ENCODE peak calls at places on chromosomes 3 and 15, in seven cellular contexts. Y, O, C, T, H, S and R are unnamed samples.

GRCh38 chr3:120532969-120533368 is 63.2 kb upstream of the NDUFB4 start:
- DNase-seq in Y (no peak), O (no peak), C (no peak), T (no peak), H (no peak), S (no peak), R (no peak)

GRCh38 chr15:43095243-43095642 is 10.6 kb downstream of the UBR1 start:
- DNase-seq in Y (no peak), O (peak), C (no peak), T (no peak), H (no peak), S (no peak), R (peak)

GRCh38 chr15:82530606-82531379 is 9.5 kb downstream of the RPS17 start:
- DNase-seq in Y (peak), O (peak), C (no peak), T (no peak), H (peak), S (peak), R (peak)

GRCh38 chr3:64405211-64405818 is 180.0 kb upstream of the PRICKLE2 start:
- DNase-seq in Y (peak), O (peak), C (no peak), T (no peak), H (no peak), S (no peak), R (peak)

GRCh38 chr15:71743861-71744382 is 66.4 kb upstream of the NR2E3 start:
- DNase-seq in Y (peak), O (peak), C (no peak), T (peak), H (peak), S (no peak), R (peak)

GRCh38 chr3:172309059-172309458 is 139.2 kb downstream of the GHSR start:
- DNase-seq in Y (no peak), O (no peak), C (no peak), T (no peak), H (no peak), S (no peak), R (no peak)

GRCh38 chr3:148648685-148649352 is 48.9 kb upstream of the AGTR1 start:
- DNase-seq in Y (peak), O (peak), C (peak), T (peak), H (no peak), S (no peak), R (peak)

GRCh38 chr3:189685854-189686253 is 54.7 kb downstream of the TP63 start:
- DNase-seq in Y (peak), O (peak), C (peak), T (peak), H (peak), S (no peak), R (peak)

GRCh38 chr15:71757741-71758530 is 52.4 kb upstream of the NR2E3 start:
- DNase-seq in Y (no peak), O (no peak), C (no peak), T (no peak), H (no peak), S (no peak), R (no peak)

GRCh38 chr3:40980467-40980866 is 218.8 kb upstream of the CTNNB1 start:
- DNase-seq in Y (no peak), O (no peak), C (no peak), T (no peak), H (no peak), S (no peak), R (no peak)

GRCh38 chr3:115341208-115341607 is 194.1 kb upstream of the ZBTB20 start:
- DNase-seq in Y (peak), O (peak), C (no peak), T (peak), H (peak), S (no peak), R (peak)

GRCh38 chr15:59862191-59863155 is 141.6 kb upstream of the FOXB1 start:
- DNase-seq in Y (no peak), O (no peak), C (no peak), T (no peak), H (no peak), S (no peak), R (no peak)

GRCh38 chr3:151879037-151879436 is 5.6 kb downstream of the SUCNR1 start:
- DNase-seq in Y (no peak), O (no peak), C (no peak), T (no peak), H (no peak), S (no peak), R (no peak)

GRCh38 chr3:128276151-128276445 is 122.8 kb downstream of the EEFSEC start:
- DNase-seq in Y (no peak), O (no peak), C (no peak), T (no peak), H (no peak), S (no peak), R (no peak)

GRCh38 chr15:90598053-90598577 is 68.4 kb downstream of the CRTC3 start:
- DNase-seq in Y (peak), O (peak), C (no peak), T (no peak), H (no peak), S (peak), R (no peak)

GRCh38 chr3:68352031-68352430 is 580.3 kb downstream of the TAFA4 start:
- DNase-seq in Y (no peak), O (no peak), C (no peak), T (no peak), H (no peak), S (no peak), R (no peak)

GRCh38 chr15:62618432-62618831 is 424.1 kb upstream of the TPM1 start:
- DNase-seq in Y (peak), O (peak), C (peak), T (peak), H (peak), S (no peak), R (peak)

GRCh38 chr15:70470556-70471191 is 292.7 kb downstream of the UACA start:
- DNase-seq in Y (no peak), O (no peak), C (no peak), T (no peak), H (no peak), S (no peak), R (no peak)

GRCh38 chr3:16064660-16065414 is 109.6 kb upstream of the GALNT15 start:
- DNase-seq in Y (peak), O (peak), C (peak), T (peak), H (peak), S (peak), R (peak)

GRCh38 chr15:50182233-50183013 is 427 bp downstream of the SLC27A2 start:
- DNase-seq in Y (peak), O (peak), C (no peak), T (no peak), H (peak), S (no peak), R (peak)

GRCh38 chr3:160340351-160340750 is 58.7 kb downstream of the IFT80 start:
- DNase-seq in Y (no peak), O (no peak), C (no peak), T (no peak), H (no peak), S (no peak), R (no peak)

GRCh38 chr3:159892171-159892791 is 96.4 kb upstream of the IL12A start:
- DNase-seq in Y (no peak), O (no peak), C (no peak), T (no peak), H (no peak), S (peak), R (peak)

GRCh38 chr3:14371573-14372474 is 30.6 kb upstream of the SLC6A6 start:
- DNase-seq in Y (peak), O (peak), C (peak), T (no peak), H (peak), S (peak), R (peak)

GRCh38 chr3:189839576-189839975 is 208.4 kb downstream of the TP63 start:
- DNase-seq in Y (peak), O (peak), C (peak), T (no peak), H (peak), S (no peak), R (peak)

GRCh38 chr3:60225848-60226247 is 1025.4 kb downstream of the FHIT start:
- DNase-seq in Y (no peak), O (no peak), C (no peak), T (no peak), H (no peak), S (no peak), R (no peak)

GRCh38 chr3:60229502-60229901 is 1021.8 kb downstream of the FHIT start:
- DNase-seq in Y (no peak), O (no peak), C (no peak), T (no peak), H (no peak), S (no peak), R (no peak)

GRCh38 chr3:60226907-60227306 is 1024.3 kb downstream of the FHIT start:
- DNase-seq in Y (no peak), O (no peak), C (no peak), T (peak), H (no peak), S (no peak), R (no peak)

GRCh38 chr3:60228823-60229222 is 1022.4 kb downstream of the FHIT start:
- DNase-seq in Y (no peak), O (no peak), C (no peak), T (no peak), H (no peak), S (no peak), R (no peak)
- H3K4me3 ChIP-seq in Y (no peak), O (no peak), C (no peak), T (no peak), H (no peak), S (no peak), R (no peak)

GRCh38 chr3:53846134-53846850 is at the start of the genes CHDH and IL17RB:
- DNase-seq in Y (no peak), O (no peak), C (no peak), T (no peak), H (peak), S (peak), R (no peak)
- TF ChIP-seq CTCF in Y (no peak), O (no peak), C (no peak), T (no peak), H (no peak), S (no peak), R (no peak)

GRCh38 chr3:184377374-184377773 is 633 bp downstream of the THPO start:
- DNase-seq in Y (no peak), O (no peak), C (no peak), T (no peak), H (no peak), S (no peak), R (no peak)
- H3K4me3 ChIP-seq in Y (no peak), O (no peak), C (no peak), T (no peak), H (no peak), S (no peak), R (no peak)

DNA sequence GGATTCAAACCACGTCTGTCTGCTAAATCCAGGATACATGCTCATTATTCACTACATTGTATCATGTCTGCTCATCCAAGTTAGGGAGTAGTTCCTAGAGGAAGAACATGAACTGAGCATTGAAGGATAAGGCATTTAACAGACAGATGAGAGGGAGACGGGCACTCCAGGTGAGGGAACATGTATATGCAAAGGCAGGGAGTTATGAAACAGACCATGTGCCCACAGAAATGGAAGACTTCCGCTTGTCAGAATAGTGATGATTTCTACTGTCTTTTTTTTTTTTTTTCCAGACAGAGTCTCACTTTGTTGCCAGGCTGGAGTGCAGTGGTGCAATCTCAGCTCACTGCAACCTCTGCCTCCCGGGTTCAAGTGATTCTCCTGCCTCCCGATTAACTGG is 5.0 kb upstream of the NDUFAF1 start:
- DNase-seq in Y (no peak), O (no peak), C (no peak), T (no peak), H (no peak), S (no peak), R (no peak)
- TF ChIP-seq CTCF in Y (no peak), O (no peak), C (no peak), T (no peak), H (no peak), S (no peak), R (no peak)

GRCh38 chr3:138908815-138909214 is 38.1 kb downstream of the FOXL2 start:
- DNase-seq in Y (no peak), O (no peak), C (no peak), T (no peak), H (no peak), S (no peak), R (no peak)

GRCh38 chr3:138912237-138912636 is 34.7 kb downstream of the FOXL2 start:
- DNase-seq in Y (no peak), O (peak), C (no peak), T (no peak), H (no peak), S (no peak), R (no peak)

GRCh38 chr3:138911621-138912020 is 35.3 kb downstream of the FOXL2 start:
- DNase-seq in Y (no peak), O (no peak), C (no peak), T (no peak), H (no peak), S (no peak), R (no peak)

GRCh38 chr3:138907541-138907940 is 39.4 kb downstream of the FOXL2 start:
- DNase-seq in Y (no peak), O (no peak), C (no peak), T (no peak), H (no peak), S (no peak), R (no peak)

DNA sequence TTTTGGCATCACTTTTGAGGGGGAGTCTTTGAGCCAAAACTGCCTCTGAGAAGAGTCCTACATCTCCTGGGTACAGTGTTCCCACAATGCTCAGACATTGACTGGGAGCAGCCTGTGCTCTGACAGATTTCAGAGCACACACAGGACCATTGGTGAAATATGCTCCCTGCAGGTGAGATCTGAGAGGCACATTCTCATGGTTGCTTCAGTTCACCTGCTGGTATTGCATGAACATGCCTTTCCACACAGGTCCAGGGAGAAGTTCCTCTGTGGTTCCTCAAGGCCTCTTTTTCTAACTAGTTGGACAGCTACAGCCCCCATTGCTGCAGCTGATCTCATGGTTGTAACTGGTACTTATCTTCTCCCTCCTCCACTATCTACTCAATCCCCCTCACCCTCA is 37.0 kb downstream of the FOXL2 start:
- DNase-seq in Y (no peak), O (no peak), C (no peak), T (no peak), H (peak), S (no peak), R (no peak)
- H3K4me3 ChIP-seq in Y (no peak), O (no peak), C (no peak), T (no peak), H (no peak), S (no peak), R (no peak)

GRCh38 chr15:64969401-64969800 is 20.3 kb downstream of the SPG21 start:
- DNase-seq in Y (no peak), O (no peak), C (no peak), T (no peak), H (no peak), S (no peak), R (no peak)
- TF ChIP-seq CTCF in Y (no peak), O (no peak), C (no peak), T (no peak), H (no peak), S (no peak), R (no peak)